ENCODE peak calls at places on chromosomes 1 and 21, in six cellular contexts. E is heart right ventricle, L is tibial artery, A is GM12865, O is lung, D is sigmoid colon. P is an unnamed sample.

GRCh38 chr1:25106352-25106751 is 126.0 kb downstream of the SYF2 start:
- DNase-seq in E (no peak), L (no peak), A (peak; percentile 85), O (no peak), D (no peak), P (no peak)

GRCh38 chr1:227558807-227559186 is 4.6 kb upstream of the ZNF678 start:
- DNase-seq in E (no peak), L (no peak), A (no peak), O (no peak), D (no peak), P (no peak)

GRCh38 chr1:53091841-53092645 is 30.0 kb downstream of the PODN start:
- DNase-seq in E (peak; percentile 74), L (no peak), A (no peak), O (peak; percentile 60), D (no peak), P (no peak)

GRCh38 chr1:212228591-212229119 is 56.6 kb upstream of the PPP2R5A start:
- DNase-seq in E (no peak), L (no peak), A (no peak), O (peak; percentile 71), D (no peak), P (no peak)

GRCh38 chr1:48047116-48047515 is 49.9 kb upstream of the TRABD2B start:
- DNase-seq in E (no peak), L (no peak), A (no peak), O (no peak), D (no peak), P (no peak)

GRCh38 chr1:39110325-39110851 is 84.2 kb downstream of the NDUFS5 start:
- DNase-seq in E (no peak), L (no peak), A (no peak), O (peak; percentile 47), D (no peak), P (no peak)

GRCh38 chr1:220873087-220873486 is 6.2 kb upstream of the HLX start:
- DNase-seq in E (no peak), L (no peak), A (no peak), O (no peak), D (no peak), P (no peak)

GRCh38 chr1:165369255-165369848 is 12.8 kb upstream of the LMX1A start:
- DNase-seq in E (peak; percentile 50), L (no peak), A (peak; percentile 50), O (peak; percentile 49), D (no peak), P (peak; percentile 27)

GRCh38 chr1:241391926-241392710 is 35.1 kb upstream of the RGS7 start:
- DNase-seq in E (no peak), L (no peak), A (no peak), O (no peak), D (no peak), P (no peak)

DNA sequence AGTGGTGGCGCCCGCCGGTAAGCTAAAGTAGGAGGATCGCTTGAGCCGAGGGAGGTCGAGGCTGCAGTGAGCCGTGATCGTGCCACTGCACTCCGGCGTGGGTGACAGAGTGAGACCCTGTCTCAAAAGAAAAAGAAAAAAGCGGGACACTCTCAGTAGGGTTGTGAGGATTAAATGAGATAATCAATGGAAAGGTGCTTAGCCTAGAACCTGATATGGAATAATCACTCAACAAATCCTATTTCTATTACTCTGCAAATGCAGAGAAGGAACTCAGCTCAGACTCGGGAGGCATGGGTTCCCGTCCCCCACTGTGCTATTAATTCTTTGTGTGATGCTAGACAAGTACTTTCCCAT is 541 bp upstream of the LUZP1 start:
- DNase-seq in E (no peak), L (no peak), A (no peak), O (no peak), D (no peak), P (no peak)
- H3K4me3 ChIP-seq in E (peak overlapping the region; percentile 89), L (peak overlapping the region; percentile 90), A (peak overlapping the region; percentile 98), O (no peak overlapping the region), D (peak overlapping the region; percentile 96), P (peak overlapping the region; percentile 74)

GRCh38 chr1:235601087-235601486 is 48.5 kb downstream of the GNG4 start:
- DNase-seq in E (no peak), L (no peak), A (no peak), O (no peak), D (no peak), P (no peak)
- TF ChIP-seq CTCF in E (no peak), L (no peak), A (peak; percentile 47), O (no peak), D (no peak), P (peak; percentile 54)

GRCh38 chr1:7942701-7943029 is 2.0 kb upstream of the TNFRSF9 start:
- DNase-seq in E (no peak), L (no peak), A (no peak), O (no peak), D (no peak), P (no peak)
- H3K4me3 ChIP-seq in E (peak overlapping the region; percentile 32), L (peak overlapping the region; percentile 33), A (no peak overlapping the region), O (no peak overlapping the region), D (peak overlapping the region; percentile 31), P (no peak overlapping the region)

GRCh38 chr1:156925154-156926010 is 5.0 kb downstream of the LRRC71 start:
- DNase-seq in E (no peak), L (no peak), A (no peak), O (no peak), D (no peak), P (no peak)
- TF ChIP-seq CTCF in E (no peak), L (no peak), A (no peak), O (no peak), D (no peak), P (no peak)

DNA sequence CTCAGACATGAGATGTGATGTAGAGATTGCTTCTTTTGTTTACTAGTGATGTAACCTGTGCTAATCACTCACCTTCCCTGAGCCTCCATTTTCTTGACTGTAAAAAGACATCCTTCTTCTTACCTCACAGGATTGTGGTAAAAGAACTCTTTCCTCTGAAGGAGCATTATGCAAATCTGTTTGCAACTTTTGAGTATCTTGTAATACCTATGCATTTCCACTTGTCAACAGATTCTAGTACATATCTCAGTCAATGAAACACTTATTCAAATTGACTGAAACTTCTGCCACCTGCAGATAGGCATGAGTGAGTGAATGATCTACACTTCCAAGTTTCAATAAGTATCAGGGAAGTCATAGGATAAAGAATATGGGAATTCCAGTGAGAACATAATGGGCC is 174.7 kb downstream of the HHIPL2 start:
- DNase-seq in E (no peak), L (no peak), A (peak; percentile 3), O (no peak), D (no peak), P (no peak)
- H3K4me3 ChIP-seq in E (no peak overlapping the region), L (no peak overlapping the region), A (no peak overlapping the region), O (no peak overlapping the region), D (no peak overlapping the region), P (no peak overlapping the region)

GRCh38 chr1:17700981-17701870 is 53.9 kb upstream of the ACTL8 start:
- DNase-seq in E (no peak), L (no peak), A (no peak), O (no peak), D (no peak), P (no peak)

GRCh38 chr1:17700363-17700762 is 54.8 kb upstream of the ACTL8 start:
- DNase-seq in E (no peak), L (no peak), A (no peak), O (no peak), D (no peak), P (no peak)

GRCh38 chr1:17691147-17691634 is 63.9 kb upstream of the ACTL8 start:
- DNase-seq in E (no peak), L (no peak), A (no peak), O (no peak), D (no peak), P (no peak)

GRCh38 chr1:17692645-17693044 is 62.5 kb upstream of the ACTL8 start:
- DNase-seq in E (no peak), L (no peak), A (no peak), O (no peak), D (no peak), P (no peak)

GRCh38 chr1:17696417-17697301 is 58.5 kb upstream of the ACTL8 start:
- DNase-seq in E (peak; percentile 19), L (no peak), A (no peak), O (no peak), D (no peak), P (peak; percentile 36)
- TF ChIP-seq CTCF in E (peak; percentile 48), L (no peak), A (no peak), O (no peak), D (peak; percentile 34), P (peak; percentile 53)

GRCh38 chr21:35940074-35940927 is 120.0 kb downstream of the SETD4 start:
- DNase-seq in E (peak; percentile 50), L (no peak), A (peak; percentile 65), O (peak; percentile 35), D (peak; percentile 67), P (no peak)
- H3K4me3 ChIP-seq in E (peak overlapping the region; percentile 11), L (no peak overlapping the region), A (no peak overlapping the region), O (no peak overlapping the region), D (no peak overlapping the region), P (no peak overlapping the region)

P was measured in HFF-Myc.